ENCODE peak calls at places on chromosomes 13 and 19, in four cellular contexts. One of them, this sample, is unnamed.

GRCh38 chr19:4577020-4577782 is 17.7 kb upstream of the SEMA6B start:
- DNase-seq in SK-N-DZ: no peak
- DNase-seq in T-helper 22 cell: no peak
- DNase-seq in HAP-1: peak
- DNase-seq in this sample: peak

GRCh38 chr13:108915634-108916497 is 286.5 kb downstream of the MYO16 start:
- DNase-seq in SK-N-DZ: peak
- DNase-seq in T-helper 22 cell: peak
- DNase-seq in HAP-1: peak
- DNase-seq in this sample: peak

GRCh38 chr13:21849323-21849722 is 178.4 kb downstream of the FGF9 start:
- DNase-seq in SK-N-DZ: peak
- DNase-seq in T-helper 22 cell: no peak
- DNase-seq in HAP-1: no peak
- DNase-seq in this sample: peak

GRCh38 chr13:27970382-27971235 is 1.5 kb upstream of the CDX2 start:
- DNase-seq in SK-N-DZ: no peak
- DNase-seq in T-helper 22 cell: no peak
- DNase-seq in HAP-1: no peak
- DNase-seq in this sample: no peak

GRCh38 chr19:38243279-38243673 is 12.9 kb downstream of the PPP1R14A start:
- DNase-seq in SK-N-DZ: no peak
- DNase-seq in T-helper 22 cell: no peak
- DNase-seq in HAP-1: no peak
- DNase-seq in this sample: no peak

GRCh38 chr13:113140677-113141590 is 17.5 kb upstream of the PROZ start:
- DNase-seq in SK-N-DZ: no peak
- DNase-seq in T-helper 22 cell: no peak
- DNase-seq in HAP-1: no peak
- DNase-seq in this sample: no peak

GRCh38 chr13:50682002-50682401 is 161.5 kb downstream of the DLEU7 start:
- DNase-seq in SK-N-DZ: no peak
- DNase-seq in T-helper 22 cell: no peak
- DNase-seq in HAP-1: no peak
- DNase-seq in this sample: no peak

GRCh38 chr13:51585696-51586095 is 1.4 kb downstream of the WDFY2 start:
- DNase-seq in SK-N-DZ: no peak
- DNase-seq in T-helper 22 cell: no peak
- DNase-seq in HAP-1: no peak
- DNase-seq in this sample: no peak

GRCh38 chr19:10517361-10517759 is at the start of gene S1PR5:
- DNase-seq in SK-N-DZ: no peak
- DNase-seq in T-helper 22 cell: no peak
- DNase-seq in HAP-1: peak
- DNase-seq in this sample: peak

GRCh38 chr19:13872695-13873389 is 4.1 kb upstream of the NANOS3 start:
- DNase-seq in SK-N-DZ: no peak
- DNase-seq in T-helper 22 cell: no peak
- DNase-seq in HAP-1: no peak
- DNase-seq in this sample: no peak

GRCh38 chr19:43311256-43311655 is 41.9 kb upstream of the PSG9 start:
- DNase-seq in SK-N-DZ: no peak
- DNase-seq in T-helper 22 cell: no peak
- DNase-seq in HAP-1: no peak
- DNase-seq in this sample: no peak

GRCh38 chr19:34345934-34346333 is 19.1 kb upstream of the GPI start:
- DNase-seq in SK-N-DZ: peak
- DNase-seq in T-helper 22 cell: peak
- DNase-seq in HAP-1: peak
- DNase-seq in this sample: peak

GRCh38 chr19:14363203-14364097 is 17.8 kb upstream of the ADGRE5 start:
- DNase-seq in SK-N-DZ: peak
- DNase-seq in T-helper 22 cell: peak
- DNase-seq in HAP-1: peak
- DNase-seq in this sample: peak

GRCh38 chr13:66844933-66845332 is 385.2 kb downstream of the PCDH9 start:
- DNase-seq in SK-N-DZ: no peak
- DNase-seq in T-helper 22 cell: no peak
- DNase-seq in HAP-1: no peak
- DNase-seq in this sample: no peak

GRCh38 chr13:77544365-77544764 is 8.9 kb downstream of the SCEL start:
- DNase-seq in SK-N-DZ: no peak
- DNase-seq in T-helper 22 cell: no peak
- DNase-seq in HAP-1: no peak
- DNase-seq in this sample: no peak

GRCh38 chr19:6590458-6591319 is at the start of gene CD70:
- DNase-seq in SK-N-DZ: no peak
- DNase-seq in T-helper 22 cell: peak
- DNase-seq in HAP-1: peak
- DNase-seq in this sample: no peak

GRCh38 chr13:25973576-25973975 is 78.2 kb downstream of the SHISA2 start:
- DNase-seq in SK-N-DZ: no peak
- DNase-seq in T-helper 22 cell: no peak
- DNase-seq in HAP-1: no peak
- DNase-seq in this sample: no peak

GRCh38 chr19:40610396-40611064 is 9.4 kb downstream of the LTBP4 start:
- DNase-seq in SK-N-DZ: peak
- DNase-seq in T-helper 22 cell: peak
- DNase-seq in HAP-1: no peak
- DNase-seq in this sample: no peak

GRCh38 chr13:113761136-113761535 is 2.1 kb downstream of the TMEM255B start:
- DNase-seq in SK-N-DZ: no peak
- DNase-seq in T-helper 22 cell: no peak
- DNase-seq in HAP-1: no peak
- DNase-seq in this sample: no peak

GRCh38 chr19:35911790-35912189 is 3.7 kb upstream of the TYROBP start:
- DNase-seq in SK-N-DZ: no peak
- DNase-seq in T-helper 22 cell: no peak
- DNase-seq in HAP-1: no peak
- DNase-seq in this sample: no peak

GRCh38 chr19:44608391-44608821 is 5.0 kb upstream of the IGSF23 start:
- DNase-seq in SK-N-DZ: no peak
- DNase-seq in T-helper 22 cell: no peak
- DNase-seq in HAP-1: peak
- DNase-seq in this sample: no peak

GRCh38 chr13:59394526-59394925 is 769.2 kb downstream of the DIAPH3 start:
- DNase-seq in SK-N-DZ: no peak
- DNase-seq in T-helper 22 cell: no peak
- DNase-seq in HAP-1: no peak
- DNase-seq in this sample: no peak

GRCh38 chr19:56084835-56085536 is 36.1 kb downstream of the ZNF787 start:
- DNase-seq in SK-N-DZ: no peak
- DNase-seq in T-helper 22 cell: no peak
- DNase-seq in HAP-1: no peak
- DNase-seq in this sample: no peak